ENCODE peak calls at places on chromosome 15, in five cellular contexts. U is midbrain, N is T-cell, D is RWPE1, F is adrenal gland. K is an unnamed sample.

GRCh38 chr15:36612063-36612788 is 32.8 kb downstream of the CDIN1 start:
- DNase-seq in U (no peak), N (no peak), D (peak), F (no peak), K (no peak)

GRCh38 chr15:73125219-73125618 is 73.0 kb downstream of the NEO1 start:
- DNase-seq in U (no peak), N (no peak), D (no peak), F (no peak), K (no peak)

GRCh38 chr15:92958105-92958504 is 58.0 kb downstream of the CHD2 start:
- DNase-seq in U (no peak), N (peak), D (no peak), F (no peak), K (no peak)

GRCh38 chr15:57485869-57486268 is 105.8 kb upstream of the MYZAP start:
- DNase-seq in U (no peak), N (no peak), D (peak), F (peak), K (no peak)

GRCh38 chr15:40301467-40302179 is 6.1 kb downstream of the PLCB2 start:
- DNase-seq in U (no peak), N (no peak), D (no peak), F (no peak), K (no peak)

GRCh38 chr15:74808073-74808839 is 4.4 kb upstream of the LMAN1L start:
- DNase-seq in U (no peak), N (no peak), D (peak), F (no peak), K (peak)

GRCh38 chr15:91909111-91909510 is 55.6 kb downstream of the SLCO3A1 start:
- DNase-seq in U (no peak), N (no peak), D (no peak), F (no peak), K (no peak)

GRCh38 chr15:90099868-90100854 is 2.1 kb downstream of the IDH2 start:
- DNase-seq in U (peak), N (no peak), D (peak), F (no peak), K (peak)

GRCh38 chr15:78415284-78415683 is 22.7 kb upstream of the IREB2 start:
- DNase-seq in U (peak), N (no peak), D (peak), F (no peak), K (no peak)

GRCh38 chr15:42166225-42166940 is 9.9 kb upstream of the PLA2G4F start:
- DNase-seq in U (no peak), N (no peak), D (no peak), F (no peak), K (no peak)

GRCh38 chr15:62983956-62984355 is 58.6 kb upstream of the TPM1 start:
- DNase-seq in U (no peak), N (no peak), D (no peak), F (no peak), K (no peak)

GRCh38 chr15:68310178-68310810 is 32.7 kb downstream of the FEM1B start:
- DNase-seq in U (no peak), N (no peak), D (no peak), F (peak), K (no peak)

GRCh38 chr15:44173813-44174212 is 21.3 kb downstream of the FRMD5 start:
- DNase-seq in U (no peak), N (no peak), D (no peak), F (no peak), K (no peak)

GRCh38 chr15:68791431-68792283 is 29.0 kb downstream of the ANP32A start:
- DNase-seq in U (no peak), N (peak), D (no peak), F (no peak), K (no peak)

GRCh38 chr15:64515825-64516224 is 55.4 kb downstream of the ZNF609 start:
- DNase-seq in U (no peak), N (no peak), D (no peak), F (no peak), K (no peak)

GRCh38 chr15:69499521-69500201 is 47.0 kb downstream of the RPLP1 start:
- DNase-seq in U (peak), N (no peak), D (no peak), F (no peak), K (no peak)

GRCh38 chr15:32698773-32699390 is 18.9 kb upstream of the GREM1 start:
- DNase-seq in U (no peak), N (no peak), D (no peak), F (no peak), K (no peak)

GRCh38 chr15:33040501-33040900 is 154.0 kb downstream of the FMN1 start:
- DNase-seq in U (no peak), N (no peak), D (no peak), F (no peak), K (no peak)

GRCh38 chr15:41494190-41494921 is 682 bp downstream of the ITPKA start:
- DNase-seq in U (no peak), N (no peak), D (peak), F (peak), K (peak)

GRCh38 chr15:90271459-90272166 is 6.1 kb downstream of the NGRN start:
- DNase-seq in U (no peak), N (no peak), D (no peak), F (no peak), K (no peak)

GRCh38 chr15:29533667-29534066 is 264.0 kb upstream of the NSMCE3 start:
- DNase-seq in U (no peak), N (no peak), D (no peak), F (no peak), K (no peak)

GRCh38 chr15:57698243-57698642 is 8.3 kb upstream of the POLR2M start:
- DNase-seq in U (no peak), N (no peak), D (no peak), F (no peak), K (no peak)

GRCh38 chr15:70432924-70433500 is 330.3 kb downstream of the UACA start:
- DNase-seq in U (no peak), N (no peak), D (no peak), F (no peak), K (no peak)

GRCh38 chr15:27086800-27087199 is 115.8 kb downstream of the GABRG3 start:
- DNase-seq in U (no peak), N (no peak), D (no peak), F (no peak), K (no peak)

GRCh38 chr15:60121845-60122244 is 117.7 kb downstream of the FOXB1 start:
- DNase-seq in U (no peak), N (no peak), D (no peak), F (no peak), K (no peak)

GRCh38 chr15:33357845-33358244 is 47.1 kb downstream of the RYR3 start:
- DNase-seq in U (no peak), N (no peak), D (no peak), F (no peak), K (no peak)

K was measured in transverse colon.